ENCODE peak calls at places on chromosomes 12 and 14, in five cellular contexts. One of them, this sample, is unnamed.

GRCh38 chr14:36835145-36835544 is 173.5 kb downstream of the PAX9 start:
- DNase-seq in caudate nucleus: no peak
- DNase-seq in AG04450: no peak
- DNase-seq in lung: no peak
- DNase-seq in tibial nerve: no peak
- DNase-seq in this sample: no peak

GRCh38 chr14:100872641-100873071 is 30.9 kb downstream of the RTL1 start:
- DNase-seq in caudate nucleus: no peak
- DNase-seq in AG04450: no peak
- DNase-seq in lung: no peak
- DNase-seq in tibial nerve: no peak
- DNase-seq in this sample: no peak

GRCh38 chr12:81492131-81492720 is 266.9 kb downstream of the PPFIA2 start:
- DNase-seq in caudate nucleus: no peak
- DNase-seq in AG04450: no peak
- DNase-seq in lung: no peak
- DNase-seq in tibial nerve: no peak
- DNase-seq in this sample: no peak

GRCh38 chr14:23093993-23094665 is 807 bp downstream of the ACIN1 start:
- DNase-seq in caudate nucleus: no peak
- DNase-seq in AG04450: no peak
- DNase-seq in lung: no peak
- DNase-seq in tibial nerve: no peak
- DNase-seq in this sample: no peak

GRCh38 chr14:100859781-100860180 is 33.9 kb downstream of the MEG3 start:
- DNase-seq in caudate nucleus: no peak
- DNase-seq in AG04450: no peak
- DNase-seq in lung: no peak
- DNase-seq in tibial nerve: no peak
- DNase-seq in this sample: no peak

GRCh38 chr14:93064411-93065271 is 51.1 kb downstream of the ITPK1 start:
- DNase-seq in caudate nucleus: no peak
- DNase-seq in AG04450: no peak
- DNase-seq in lung: no peak
- DNase-seq in tibial nerve: no peak
- DNase-seq in this sample: no peak

GRCh38 chr14:58298477-58298879 is at the start of gene ARID4A:
- DNase-seq in caudate nucleus: peak
- DNase-seq in AG04450: no peak
- DNase-seq in lung: peak
- DNase-seq in tibial nerve: peak
- DNase-seq in this sample: peak

GRCh38 chr12:68259318-68259940 is 6.0 kb upstream of the IL22 start:
- DNase-seq in caudate nucleus: no peak
- DNase-seq in AG04450: no peak
- DNase-seq in lung: no peak
- DNase-seq in tibial nerve: no peak
- DNase-seq in this sample: no peak

GRCh38 chr14:92572050-92572449 is 58.5 kb downstream of the RIN3 start:
- DNase-seq in caudate nucleus: no peak
- DNase-seq in AG04450: no peak
- DNase-seq in lung: no peak
- DNase-seq in tibial nerve: no peak
- DNase-seq in this sample: no peak

GRCh38 chr12:77979597-77980250 is 149.0 kb downstream of the NAV3 start:
- DNase-seq in caudate nucleus: no peak
- DNase-seq in AG04450: no peak
- DNase-seq in lung: no peak
- DNase-seq in tibial nerve: no peak
- DNase-seq in this sample: no peak

GRCh38 chr12:121610239-121611149 is 15.8 kb upstream of the ORAI1 start:
- DNase-seq in caudate nucleus: no peak
- DNase-seq in AG04450: no peak
- DNase-seq in lung: no peak
- DNase-seq in tibial nerve: no peak
- DNase-seq in this sample: peak

GRCh38 chr14:30921305-30921704 is 46.9 kb downstream of the COCH start:
- DNase-seq in caudate nucleus: no peak
- DNase-seq in AG04450: no peak
- DNase-seq in lung: no peak
- DNase-seq in tibial nerve: no peak
- DNase-seq in this sample: no peak

GRCh38 chr14:96264850-96265249 is 8.8 kb downstream of the BDKRB1 start:
- DNase-seq in caudate nucleus: no peak
- DNase-seq in AG04450: no peak
- DNase-seq in lung: no peak
- DNase-seq in tibial nerve: no peak
- DNase-seq in this sample: no peak

GRCh38 chr12:4743046-4743445 is 22.8 kb downstream of the GALNT8 start:
- DNase-seq in caudate nucleus: no peak
- DNase-seq in AG04450: no peak
- DNase-seq in lung: no peak
- DNase-seq in tibial nerve: no peak
- DNase-seq in this sample: no peak

GRCh38 chr12:108326254-108326750 is 12.8 kb downstream of the CMKLR1 start:
- DNase-seq in caudate nucleus: no peak
- DNase-seq in AG04450: no peak
- DNase-seq in lung: no peak
- DNase-seq in tibial nerve: no peak
- DNase-seq in this sample: no peak

GRCh38 chr14:99564256-99564902 is 39.6 kb downstream of the CCDC85C start:
- DNase-seq in caudate nucleus: no peak
- DNase-seq in AG04450: peak
- DNase-seq in lung: no peak
- DNase-seq in tibial nerve: peak
- DNase-seq in this sample: no peak

GRCh38 chr12:109097435-109098141 is at the start of gene UNG:
- DNase-seq in caudate nucleus: peak
- DNase-seq in AG04450: peak
- DNase-seq in lung: peak
- DNase-seq in tibial nerve: peak
- DNase-seq in this sample: peak

GRCh38 chr14:104313674-104314073 is 175.3 kb downstream of the KIF26A start:
- DNase-seq in caudate nucleus: no peak
- DNase-seq in AG04450: no peak
- DNase-seq in lung: no peak
- DNase-seq in tibial nerve: no peak
- DNase-seq in this sample: no peak

GRCh38 chr12:45726594-45727300 is 2.8 kb upstream of the ARID2 start:
- DNase-seq in caudate nucleus: peak
- DNase-seq in AG04450: no peak
- DNase-seq in lung: peak
- DNase-seq in tibial nerve: peak
- DNase-seq in this sample: peak

GRCh38 chr14:21476526-21476924 is 234 bp downstream of the RAB2B start:
- DNase-seq in caudate nucleus: peak
- DNase-seq in AG04450: no peak
- DNase-seq in lung: peak
- DNase-seq in tibial nerve: no peak
- DNase-seq in this sample: peak

GRCh38 chr14:22915886-22916521 is 2.9 kb downstream of the RBM23 start:
- DNase-seq in caudate nucleus: no peak
- DNase-seq in AG04450: no peak
- DNase-seq in lung: peak
- DNase-seq in tibial nerve: peak
- DNase-seq in this sample: no peak

GRCh38 chr12:117837737-117838050 is 131.1 kb downstream of the KSR2 start:
- DNase-seq in caudate nucleus: no peak
- DNase-seq in AG04450: no peak
- DNase-seq in lung: no peak
- DNase-seq in tibial nerve: no peak
- DNase-seq in this sample: no peak

GRCh38 chr12:88639361-88639760 is 59.1 kb upstream of the KITLG start:
- DNase-seq in caudate nucleus: no peak
- DNase-seq in AG04450: no peak
- DNase-seq in lung: no peak
- DNase-seq in tibial nerve: no peak
- DNase-seq in this sample: no peak

GRCh38 chr12:64864319-64864718 is 39.9 kb downstream of the TBC1D30 start:
- DNase-seq in caudate nucleus: no peak
- DNase-seq in AG04450: no peak
- DNase-seq in lung: no peak
- DNase-seq in tibial nerve: no peak
- DNase-seq in this sample: no peak

GRCh38 chr14:72801381-72801812 is 92.5 kb downstream of the DPF3 start:
- DNase-seq in caudate nucleus: no peak
- DNase-seq in AG04450: peak
- DNase-seq in lung: no peak
- DNase-seq in tibial nerve: no peak
- DNase-seq in this sample: no peak

GRCh38 chr14:51602176-51602759 is 49.4 kb upstream of the FRMD6 start:
- DNase-seq in caudate nucleus: no peak
- DNase-seq in AG04450: no peak
- DNase-seq in lung: no peak
- DNase-seq in tibial nerve: no peak
- DNase-seq in this sample: no peak

GRCh38 chr12:123034022-123034541 is 53.6 kb downstream of the ARL6IP4 start:
- DNase-seq in caudate nucleus: no peak
- DNase-seq in AG04450: no peak
- DNase-seq in lung: no peak
- DNase-seq in tibial nerve: no peak
- DNase-seq in this sample: no peak

GRCh38 chr12:11797317-11797913 is 147.9 kb downstream of the ETV6 start:
- DNase-seq in caudate nucleus: no peak
- DNase-seq in AG04450: peak
- DNase-seq in lung: no peak
- DNase-seq in tibial nerve: no peak
- DNase-seq in this sample: no peak

GRCh38 chr12:90677552-90677951 is 277.4 kb downstream of the CCER1 start:
- DNase-seq in caudate nucleus: no peak
- DNase-seq in AG04450: no peak
- DNase-seq in lung: no peak
- DNase-seq in tibial nerve: no peak
- DNase-seq in this sample: no peak

GRCh38 chr12:68367903-68368302 is 35.7 kb upstream of the MDM1 start:
- DNase-seq in caudate nucleus: no peak
- DNase-seq in AG04450: no peak
- DNase-seq in lung: no peak
- DNase-seq in tibial nerve: no peak
- DNase-seq in this sample: no peak

DNA sequence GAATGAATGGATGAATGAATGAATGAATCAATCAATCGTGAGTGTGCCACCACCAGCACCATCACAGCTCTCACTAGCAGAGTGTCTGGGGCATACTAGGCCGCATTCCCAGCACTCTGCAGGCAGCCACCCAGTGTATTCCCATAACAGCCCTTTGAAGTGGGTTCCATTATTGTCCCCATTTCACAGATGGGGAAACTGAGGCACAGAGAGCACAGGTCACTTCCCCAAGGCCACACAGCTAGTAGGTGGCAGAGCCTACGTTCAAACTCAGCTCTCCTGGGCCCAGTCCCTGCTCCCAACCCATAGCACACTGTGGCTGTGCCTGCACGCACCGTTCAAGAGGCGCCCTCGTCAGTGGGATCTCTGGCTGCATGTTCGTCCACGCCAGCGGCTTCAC is 88.1 kb downstream of the RFLNA start:
- DNase-seq in caudate nucleus: no peak
- DNase-seq in AG04450: no peak
- DNase-seq in lung: no peak
- DNase-seq in tibial nerve: no peak
- DNase-seq in this sample: no peak
- H3K27ac ChIP-seq in caudate nucleus: no peak
- H3K27ac ChIP-seq in AG04450: no peak
- H3K27ac ChIP-seq in lung: no peak
- H3K27ac ChIP-seq in tibial nerve: no peak
- H3K27ac ChIP-seq in this sample: no peak

DNA sequence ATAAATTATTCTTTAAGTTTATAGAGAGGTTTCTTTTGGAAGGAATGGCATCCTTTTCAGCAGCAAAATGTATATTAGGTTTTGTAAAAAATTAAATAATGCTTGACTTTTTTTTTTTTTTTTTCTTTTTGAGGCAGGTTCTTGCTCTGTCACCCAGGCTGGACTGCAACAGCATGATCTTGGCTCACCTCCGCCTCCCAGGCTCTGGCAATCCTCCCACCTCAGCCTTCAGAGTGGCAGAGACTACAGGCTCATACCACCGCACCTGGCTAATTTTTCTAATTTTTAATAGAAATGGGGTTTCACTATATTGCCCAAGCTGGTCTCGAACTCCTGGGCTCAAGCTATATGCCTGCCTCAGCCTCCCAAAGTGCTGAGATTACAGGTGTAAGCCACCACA is 89.0 kb downstream of the FLRT2 start:
- DNase-seq in caudate nucleus: no peak
- DNase-seq in AG04450: no peak
- DNase-seq in lung: no peak
- DNase-seq in tibial nerve: no peak
- DNase-seq in this sample: no peak
- H3K27ac ChIP-seq in caudate nucleus: no peak
- H3K27ac ChIP-seq in AG04450: no peak
- H3K27ac ChIP-seq in lung: no peak
- H3K27ac ChIP-seq in tibial nerve: no peak
- H3K27ac ChIP-seq in this sample: no peak

DNA sequence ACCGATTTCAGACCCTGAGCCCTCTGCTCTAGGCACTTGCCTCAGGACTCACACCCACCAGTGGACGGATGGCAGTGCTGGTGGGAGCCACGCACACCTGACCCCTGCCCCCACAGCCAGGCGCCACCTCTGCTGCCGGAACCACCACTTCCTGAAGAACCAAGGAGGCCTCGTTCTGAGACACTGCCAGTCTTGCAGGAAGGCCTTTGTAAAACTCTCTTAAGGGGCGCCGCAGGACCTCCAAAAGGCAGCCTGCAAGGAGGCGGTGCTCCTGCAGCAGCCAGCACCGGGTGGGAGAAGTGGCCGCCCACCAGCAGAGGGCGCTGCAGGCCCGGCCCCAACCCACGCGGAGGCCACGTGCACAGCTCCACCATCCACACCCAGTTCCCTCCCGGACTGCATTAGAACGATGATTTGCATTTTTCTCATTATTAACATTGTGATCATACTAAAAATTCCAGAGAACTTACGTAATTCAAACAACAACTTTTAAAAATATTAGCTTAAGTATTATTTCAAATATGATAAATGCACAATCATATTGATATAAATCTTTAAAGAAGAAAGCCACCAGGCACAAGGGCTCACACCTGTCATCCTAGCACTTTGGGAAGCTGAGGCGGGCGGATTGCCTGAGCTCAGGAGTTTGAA is 12.8 kb downstream of the STX2 start:
- DNase-seq in caudate nucleus: no peak
- DNase-seq in AG04450: peak
- DNase-seq in lung: peak
- DNase-seq in tibial nerve: no peak
- DNase-seq in this sample: peak
- H3K27ac ChIP-seq in caudate nucleus: no peak
- H3K27ac ChIP-seq in AG04450: peak
- H3K27ac ChIP-seq in lung: peak
- H3K27ac ChIP-seq in tibial nerve: no peak
- H3K27ac ChIP-seq in this sample: no peak

DNA sequence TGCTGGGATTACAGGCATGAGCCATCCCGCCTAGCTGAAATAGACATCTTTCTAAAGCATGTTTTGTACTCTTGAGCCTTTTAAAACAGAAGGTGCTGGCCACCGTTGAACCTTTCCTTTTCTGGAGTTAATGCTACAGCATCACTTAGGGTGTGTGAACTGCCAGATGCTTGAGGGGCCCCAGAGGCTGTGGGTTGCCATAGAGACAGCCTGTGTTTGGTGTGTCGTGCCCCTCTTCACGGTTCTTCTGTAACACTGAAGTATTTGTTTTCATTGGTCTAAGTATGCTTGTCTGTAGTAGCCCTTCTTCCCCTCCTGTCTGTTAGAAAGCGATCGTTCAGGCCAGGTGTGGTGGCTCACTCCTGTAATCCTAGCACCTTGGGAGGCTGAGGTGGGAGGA is 30.8 kb downstream of the PLEKHG3 start:
- DNase-seq in caudate nucleus: no peak
- DNase-seq in AG04450: no peak
- DNase-seq in lung: no peak
- DNase-seq in tibial nerve: peak
- DNase-seq in this sample: no peak
- H3K27ac ChIP-seq in caudate nucleus: no peak
- H3K27ac ChIP-seq in AG04450: no peak
- H3K27ac ChIP-seq in lung: no peak
- H3K27ac ChIP-seq in tibial nerve: no peak
- H3K27ac ChIP-seq in this sample: peak